ENCODE peak calls at places on chromosome X, in six cellular contexts. Z, I, R, K, M and V are unnamed samples.
A peak's percentile ranks its signal among the peaks of the same experiment; 100 is the strongest.

GRCh38 chrX:65894138-65894537 is 145.7 kb downstream of the VSIG4 start:
- DNase-seq in I (no peak), R (no peak), K (no peak), Z (no peak), M (peak; percentile 1), V (no peak)

GRCh38 chrX:21374994-21375794 is 976 bp downstream of the CNKSR2 start:
- DNase-seq in K (no peak), I (no peak), M (no peak), Z (no peak), R (no peak), V (peak; percentile 23)

GRCh38 chrX:114581528-114582263 is 2.2 kb upstream of the HTR2C start:
- DNase-seq in R (no peak), I (no peak), Z (no peak), K (no peak), M (no peak), V (peak; percentile 57)

GRCh38 chrX:65451663-65452062 is 82.9 kb downstream of the LAS1L start:
- DNase-seq in M (peak; percentile 5), R (peak; percentile 47), I (no peak), K (no peak), Z (peak; percentile 64), V (peak; percentile 56)

GRCh38 chrX:84187501-84188319 is at the start of gene RPS6KA6:
- DNase-seq in R (no peak), K (no peak), M (no peak), Z (no peak), I (no peak), V (peak; percentile 53)

GRCh38 chrX:4358577-4358976 is 645.1 kb upstream of the PRKX start:
- DNase-seq in M (no peak), K (no peak), Z (no peak), I (no peak), R (no peak), V (no peak)

GRCh38 chrX:136028383-136028984 is 43.2 kb downstream of the SLC9A6 start:
- DNase-seq in K (no peak), Z (peak; percentile 43), R (peak; percentile 35), M (peak; percentile 32), I (no peak), V (peak; percentile 47)

GRCh38 chrX:29468911-29469494 is 746.4 kb upstream of the MAGEB2 start:
- DNase-seq in R (no peak), I (no peak), Z (no peak), K (no peak), M (no peak), V (no peak)

GRCh38 chrX:39840141-39841126 is 257.3 kb downstream of the BCOR start:
- DNase-seq in K (no peak), M (no peak), R (no peak), I (no peak), Z (no peak), V (no peak)

GRCh38 chrX:46547857-46548256 is 2.6 kb upstream of the ZNF674 start:
- DNase-seq in K (no peak), Z (no peak), M (no peak), R (no peak), I (peak; percentile 37), V (no peak)

GRCh38 chrX:39883664-39884063 is 214.1 kb downstream of the BCOR start:
- DNase-seq in M (no peak), Z (no peak), K (peak; percentile 42), R (no peak), I (no peak), V (no peak)

GRCh38 chrX:133497356-133497755 is 82.1 kb upstream of the GPC4 start:
- DNase-seq in Z (no peak), M (no peak), K (no peak), I (no peak), R (no peak), V (peak; percentile 10)

GRCh38 chrX:136784231-136784630 is 3.5 kb upstream of the ARHGEF6 start:
- DNase-seq in R (peak; percentile 23), Z (no peak), M (peak; percentile 3), I (no peak), K (no peak), V (no peak)

GRCh38 chrX:39990388-39990787 is 107.4 kb downstream of the BCOR start:
- DNase-seq in I (no peak), M (no peak), R (no peak), Z (no peak), K (no peak), V (no peak)

GRCh38 chrX:1610166-1610565 is 4.7 kb upstream of the ASMT start:
- DNase-seq in I (no peak), Z (no peak), M (no peak), K (no peak), R (no peak), V (no peak)

GRCh38 chrX:107571296-107571998 is 56.9 kb upstream of the PRPS1 start:
- DNase-seq in K (no peak), M (no peak), R (no peak), I (peak; percentile 49), Z (no peak), V (no peak)

GRCh38 chrX:125205084-125205917 is 114.4 kb upstream of the TEX13C start:
- DNase-seq in Z (no peak), R (no peak), K (no peak), I (no peak), M (peak; percentile 57), V (peak; percentile 78)

GRCh38 chrX:149497626-149498025 is 7.5 kb downstream of the IDS start:
- DNase-seq in M (no peak), Z (no peak), I (no peak), R (no peak), K (no peak), V (no peak)

GRCh38 chrX:153608376-153608775 is 9.4 kb upstream of the CCNQ start:
- DNase-seq in I (no peak), Z (no peak), R (no peak), K (no peak), M (no peak), V (no peak)

GRCh38 chrX:2500091-2500680 is 590 bp downstream of the DHRSX start:
- DNase-seq in Z (peak; percentile 62), I (no peak), M (no peak), K (peak; percentile 4), R (peak; percentile 48), V (peak; percentile 64)

GRCh38 chrX:101507986-101508385 is 22.7 kb downstream of the ARMCX4 start:
- DNase-seq in M (no peak), I (no peak), K (no peak), Z (no peak), R (no peak), V (no peak)

GRCh38 chrX:114127411-114128025 is 456.4 kb upstream of the HTR2C start:
- DNase-seq in Z (no peak), I (no peak), M (no peak), K (no peak), R (no peak), V (peak; percentile 54)

GRCh38 chrX:130170752-130171445 is 863 bp upstream of the RAB33A start:
- DNase-seq in R (no peak), M (peak; percentile 74), I (no peak), K (peak; percentile 41), Z (peak; percentile 71), V (peak; percentile 71)

GRCh38 chrX:78119521-78120227 is 15.6 kb downstream of the PGK1 start:
- DNase-seq in Z (no peak), I (no peak), M (no peak), R (no peak), K (no peak), V (peak; percentile 27)

GRCh38 chrX:70445197-70445656 is 592 bp downstream of the DLG3 start:
- DNase-seq in Z (no peak), M (no peak), R (no peak), I (no peak), K (no peak), V (peak; percentile 24)

GRCh38 chrX:114097866-114098265 is 486.0 kb upstream of the HTR2C start:
- DNase-seq in I (no peak), Z (no peak), K (no peak), M (no peak), R (no peak), V (no peak)

GRCh38 chrX:152070186-152070585 is 68.2 kb downstream of the MAGEA10 start:
- DNase-seq in Z (no peak), K (no peak), R (no peak), M (no peak), I (no peak), V (no peak)

GRCh38 chrX:133414399-133415275 is 652 bp downstream of the GPC4 start:
- DNase-seq in Z (no peak), R (no peak), K (no peak), M (no peak), I (no peak), V (peak; percentile 8)